ENCODE peak calls at places on chromosome 19, in six cellular contexts. One of them, this sample, is unnamed. For H3K27me3, the result is how much of the 10 kb centered on the place peaks cover.

GRCh38 chr19:58551123-58551497 is 3.8 kb downstream of the CHMP2A start:
- DNase-seq in heart right ventricle: no peak
- DNase-seq in gastrocnemius medialis: no peak
- DNase-seq in effector memory CD4-positive, alpha-beta T cell: no peak
- DNase-seq in adipocyte: no peak
- DNase-seq in heart left ventricle: no peak
- DNase-seq in this sample: no peak

GRCh38 chr19:35153701-35154534 is 617 bp upstream of the FXYD5 start:
- DNase-seq in heart right ventricle: no peak
- DNase-seq in gastrocnemius medialis: no peak
- DNase-seq in effector memory CD4-positive, alpha-beta T cell: peak
- DNase-seq in adipocyte: peak
- DNase-seq in heart left ventricle: peak
- DNase-seq in this sample: peak

GRCh38 chr19:30222993-30223865 is 149.0 kb upstream of the ZNF536 start:
- DNase-seq in heart right ventricle: no peak
- DNase-seq in gastrocnemius medialis: no peak
- DNase-seq in effector memory CD4-positive, alpha-beta T cell: no peak
- DNase-seq in adipocyte: no peak
- DNase-seq in heart left ventricle: no peak
- DNase-seq in this sample: no peak

GRCh38 chr19:12947702-12948596 is 2.3 kb downstream of the RAD23A start:
- DNase-seq in heart right ventricle: no peak
- DNase-seq in gastrocnemius medialis: no peak
- DNase-seq in effector memory CD4-positive, alpha-beta T cell: no peak
- DNase-seq in adipocyte: no peak
- DNase-seq in heart left ventricle: no peak
- DNase-seq in this sample: no peak

GRCh38 chr19:33205110-33205509 is 11.0 kb downstream of the LRP3 start:
- DNase-seq in heart right ventricle: no peak
- DNase-seq in gastrocnemius medialis: no peak
- DNase-seq in effector memory CD4-positive, alpha-beta T cell: no peak
- DNase-seq in adipocyte: no peak
- DNase-seq in heart left ventricle: peak
- DNase-seq in this sample: no peak

GRCh38 chr19:35509018-35509652 is 4.3 kb downstream of the DMKN start:
- DNase-seq in heart right ventricle: no peak
- DNase-seq in gastrocnemius medialis: no peak
- DNase-seq in effector memory CD4-positive, alpha-beta T cell: no peak
- DNase-seq in adipocyte: no peak
- DNase-seq in heart left ventricle: no peak
- DNase-seq in this sample: peak

GRCh38 chr19:47658431-47659383 is 49.8 kb downstream of the BICRA start:
- DNase-seq in heart right ventricle: no peak
- DNase-seq in gastrocnemius medialis: no peak
- DNase-seq in effector memory CD4-positive, alpha-beta T cell: no peak
- DNase-seq in adipocyte: peak
- DNase-seq in heart left ventricle: no peak
- DNase-seq in this sample: peak

GRCh38 chr19:1247747-1248453 is 483 bp upstream of the MIDN start:
- DNase-seq in heart right ventricle: peak
- DNase-seq in gastrocnemius medialis: peak
- DNase-seq in effector memory CD4-positive, alpha-beta T cell: peak
- DNase-seq in adipocyte: peak
- DNase-seq in heart left ventricle: peak
- DNase-seq in this sample: peak

GRCh38 chr19:35360880-35361420 is 2.7 kb downstream of the FFAR3 start:
- DNase-seq in heart right ventricle: no peak
- DNase-seq in gastrocnemius medialis: no peak
- DNase-seq in effector memory CD4-positive, alpha-beta T cell: no peak
- DNase-seq in adipocyte: no peak
- DNase-seq in heart left ventricle: no peak
- DNase-seq in this sample: no peak

GRCh38 chr19:7104783-7105447 is 35.4 kb downstream of the ZNF557 start:
- DNase-seq in heart right ventricle: no peak
- DNase-seq in gastrocnemius medialis: no peak
- DNase-seq in effector memory CD4-positive, alpha-beta T cell: no peak
- DNase-seq in adipocyte: no peak
- DNase-seq in heart left ventricle: no peak
- DNase-seq in this sample: no peak

GRCh38 chr19:19719798-19720197 is 13.1 kb downstream of the ZNF14 start:
- DNase-seq in heart right ventricle: no peak
- DNase-seq in gastrocnemius medialis: no peak
- DNase-seq in effector memory CD4-positive, alpha-beta T cell: no peak
- DNase-seq in adipocyte: no peak
- DNase-seq in heart left ventricle: no peak
- DNase-seq in this sample: no peak

GRCh38 chr19:33302175-33302973 is at the start of gene CEBPA:
- DNase-seq in heart right ventricle: peak
- DNase-seq in gastrocnemius medialis: peak
- DNase-seq in effector memory CD4-positive, alpha-beta T cell: peak
- DNase-seq in adipocyte: peak
- DNase-seq in heart left ventricle: peak
- DNase-seq in this sample: peak

GRCh38 chr19:56423276-56423984 is 19.3 kb downstream of the ZNF583 start:
- DNase-seq in heart right ventricle: no peak
- DNase-seq in gastrocnemius medialis: no peak
- DNase-seq in effector memory CD4-positive, alpha-beta T cell: no peak
- DNase-seq in adipocyte: no peak
- DNase-seq in heart left ventricle: no peak
- DNase-seq in this sample: no peak

GRCh38 chr19:10132848-10133350 is 13.2 kb upstream of the EIF3G start:
- DNase-seq in heart right ventricle: no peak
- DNase-seq in gastrocnemius medialis: no peak
- DNase-seq in effector memory CD4-positive, alpha-beta T cell: no peak
- DNase-seq in adipocyte: no peak
- DNase-seq in heart left ventricle: no peak
- DNase-seq in this sample: no peak

GRCh38 chr19:35757231-35757748 is 461 bp upstream of the HSPB6 start:
- DNase-seq in heart right ventricle: peak
- DNase-seq in gastrocnemius medialis: peak
- DNase-seq in effector memory CD4-positive, alpha-beta T cell: no peak
- DNase-seq in adipocyte: peak
- DNase-seq in heart left ventricle: peak
- DNase-seq in this sample: peak

GRCh38 chr19:9819590-9819898 is 665 bp upstream of the FBXL12 start:
- DNase-seq in heart right ventricle: no peak
- DNase-seq in gastrocnemius medialis: no peak
- DNase-seq in effector memory CD4-positive, alpha-beta T cell: no peak
- DNase-seq in adipocyte: no peak
- DNase-seq in heart left ventricle: no peak
- DNase-seq in this sample: no peak

GRCh38 chr19:43797118-43797517 is 5.1 kb downstream of the LYPD5 start:
- DNase-seq in heart right ventricle: no peak
- DNase-seq in gastrocnemius medialis: no peak
- DNase-seq in effector memory CD4-positive, alpha-beta T cell: no peak
- DNase-seq in adipocyte: no peak
- DNase-seq in heart left ventricle: no peak
- DNase-seq in this sample: no peak

GRCh38 chr19:34963531-34964406 is at the start of gene ZNF792:
- DNase-seq in heart right ventricle: peak
- DNase-seq in gastrocnemius medialis: peak
- DNase-seq in effector memory CD4-positive, alpha-beta T cell: peak
- DNase-seq in adipocyte: peak
- DNase-seq in heart left ventricle: peak
- DNase-seq in this sample: peak

GRCh38 chr19:45069056-45069455 is 7.2 kb downstream of the ZNF296 start:
- DNase-seq in heart right ventricle: no peak
- DNase-seq in gastrocnemius medialis: no peak
- DNase-seq in effector memory CD4-positive, alpha-beta T cell: no peak
- DNase-seq in adipocyte: peak
- DNase-seq in heart left ventricle: peak
- DNase-seq in this sample: no peak

GRCh38 chr19:55383789-55384575 is at the start of gene TMEM238:
- DNase-seq in heart right ventricle: peak
- DNase-seq in gastrocnemius medialis: no peak
- DNase-seq in effector memory CD4-positive, alpha-beta T cell: no peak
- DNase-seq in adipocyte: peak
- DNase-seq in heart left ventricle: peak
- DNase-seq in this sample: peak

GRCh38 chr19:37718357-37718756 is 1.2 kb downstream of the ZNF607 start:
- DNase-seq in heart right ventricle: no peak
- DNase-seq in gastrocnemius medialis: no peak
- DNase-seq in effector memory CD4-positive, alpha-beta T cell: no peak
- DNase-seq in adipocyte: peak
- DNase-seq in heart left ventricle: no peak
- DNase-seq in this sample: no peak

GRCh38 chr19:49676690-49677231 is 310 bp upstream of the PRMT1 start:
- DNase-seq in heart right ventricle: peak
- DNase-seq in gastrocnemius medialis: peak
- DNase-seq in effector memory CD4-positive, alpha-beta T cell: peak
- DNase-seq in adipocyte: peak
- DNase-seq in heart left ventricle: peak
- DNase-seq in this sample: peak

GRCh38 chr19:15125232-15126067 is 18.2 kb downstream of the SYDE1 start:
- DNase-seq in heart right ventricle: peak
- DNase-seq in gastrocnemius medialis: peak
- DNase-seq in effector memory CD4-positive, alpha-beta T cell: peak
- DNase-seq in adipocyte: peak
- DNase-seq in heart left ventricle: peak
- DNase-seq in this sample: peak

GRCh38 chr19:49592486-49593232 is 1.7 kb downstream of the PRR12 start:
- DNase-seq in heart right ventricle: no peak
- DNase-seq in gastrocnemius medialis: no peak
- DNase-seq in effector memory CD4-positive, alpha-beta T cell: no peak
- DNase-seq in adipocyte: peak
- DNase-seq in heart left ventricle: no peak
- DNase-seq in this sample: peak

GRCh38 chr19:23956051-23956450 is 41.4 kb downstream of the ZNF726 start:
- DNase-seq in heart right ventricle: no peak
- DNase-seq in gastrocnemius medialis: no peak
- DNase-seq in effector memory CD4-positive, alpha-beta T cell: no peak
- DNase-seq in adipocyte: no peak
- DNase-seq in heart left ventricle: no peak
- DNase-seq in this sample: no peak

GRCh38 chr19:54959840-54960239 is 6.3 kb upstream of the NLRP2 start:
- DNase-seq in heart right ventricle: no peak
- DNase-seq in gastrocnemius medialis: no peak
- DNase-seq in effector memory CD4-positive, alpha-beta T cell: no peak
- DNase-seq in adipocyte: no peak
- DNase-seq in heart left ventricle: no peak
- DNase-seq in this sample: no peak

DNA sequence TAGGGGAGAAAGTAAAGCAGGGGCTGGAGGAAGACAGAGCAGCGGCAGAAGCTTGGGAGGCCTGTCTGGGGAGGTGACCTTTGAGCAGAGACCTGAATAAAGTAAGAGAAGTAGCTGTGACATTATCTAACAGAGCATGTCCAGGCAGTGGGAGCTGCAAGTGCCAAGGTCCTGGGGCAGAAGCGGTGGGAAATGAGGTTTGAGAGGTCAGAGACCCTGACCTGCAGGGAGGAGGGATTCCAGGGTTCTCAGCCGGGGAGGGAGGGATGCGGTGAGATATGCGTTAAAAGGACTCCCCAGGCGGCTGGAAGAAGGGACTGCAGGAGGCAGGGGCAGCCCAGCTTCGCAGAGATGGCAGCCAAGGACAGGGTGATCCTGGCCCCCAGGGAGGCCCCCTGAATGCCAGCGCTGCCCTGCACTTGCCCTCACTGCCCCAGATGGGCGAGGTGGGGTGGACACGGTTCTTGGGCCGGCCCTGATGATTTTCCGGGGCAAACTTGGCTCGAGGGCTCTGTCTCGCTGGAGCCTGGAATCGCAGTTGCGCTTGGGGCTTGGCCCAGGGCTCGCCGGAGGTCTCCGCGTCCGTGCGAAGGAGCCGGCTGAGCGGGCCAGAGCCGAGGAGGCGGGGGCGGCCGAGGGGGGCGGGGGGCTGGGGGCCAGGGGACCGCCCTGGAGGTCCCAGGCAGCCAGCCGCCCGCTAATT is 3.2 kb downstream of the CRLF1 start:
- DNase-seq in heart right ventricle: no peak
- DNase-seq in gastrocnemius medialis: no peak
- DNase-seq in effector memory CD4-positive, alpha-beta T cell: no peak
- DNase-seq in adipocyte: peak
- DNase-seq in heart left ventricle: no peak
- DNase-seq in this sample: peak
- H3K27me3 ChIP-seq in heart right ventricle: under half
- H3K27me3 ChIP-seq in gastrocnemius medialis: under half
- H3K27me3 ChIP-seq in effector memory CD4-positive, alpha-beta T cell: half or more
- H3K27me3 ChIP-seq in adipocyte: under half
- H3K27me3 ChIP-seq in heart left ventricle: half or more
- H3K27me3 ChIP-seq in this sample: half or more

DNA sequence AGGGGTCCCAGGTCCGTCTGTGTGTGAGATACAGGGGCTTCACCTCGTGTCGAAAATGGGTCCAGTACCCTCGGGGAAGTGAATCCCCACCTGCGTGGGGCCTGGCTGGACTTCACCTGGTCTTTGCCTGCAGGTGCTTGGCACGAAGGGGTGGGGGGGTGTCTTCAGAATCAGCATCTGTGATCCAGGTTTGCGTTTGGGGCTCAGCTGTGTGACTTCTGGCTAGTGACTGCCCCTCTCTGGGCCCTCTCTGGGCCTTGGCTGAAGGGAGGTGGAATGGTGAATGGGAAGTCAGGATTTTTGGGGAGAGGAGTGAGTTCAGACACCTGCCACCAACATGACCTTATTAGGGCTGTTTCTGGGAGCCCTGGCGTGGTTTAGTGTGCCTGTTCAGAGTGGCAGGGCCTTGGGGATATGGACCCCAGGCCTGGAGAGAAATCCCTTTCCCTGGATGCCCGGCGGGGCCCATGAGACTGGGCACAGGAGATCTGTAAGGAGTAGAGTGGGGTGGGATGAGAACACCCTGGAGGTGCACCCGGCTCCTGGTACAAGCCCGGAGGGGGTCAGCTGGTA is 2.7 kb downstream of the CELF5 start:
- DNase-seq in heart right ventricle: no peak
- DNase-seq in gastrocnemius medialis: no peak
- DNase-seq in effector memory CD4-positive, alpha-beta T cell: no peak
- DNase-seq in adipocyte: no peak
- DNase-seq in heart left ventricle: no peak
- DNase-seq in this sample: no peak
- H3K27me3 ChIP-seq in heart right ventricle: under half
- H3K27me3 ChIP-seq in gastrocnemius medialis: under half
- H3K27me3 ChIP-seq in effector memory CD4-positive, alpha-beta T cell: under half
- H3K27me3 ChIP-seq in adipocyte: under half
- H3K27me3 ChIP-seq in heart left ventricle: half or more
- H3K27me3 ChIP-seq in this sample: half or more

GRCh38 chr19:28985201-28985600 is 227.8 kb downstream of the UQCRFS1 start:
- DNase-seq in heart right ventricle: no peak
- DNase-seq in gastrocnemius medialis: no peak
- DNase-seq in effector memory CD4-positive, alpha-beta T cell: no peak
- DNase-seq in adipocyte: no peak
- DNase-seq in heart left ventricle: no peak
- DNase-seq in this sample: no peak
- H3K27me3 ChIP-seq in heart right ventricle: under half
- H3K27me3 ChIP-seq in gastrocnemius medialis: under half
- H3K27me3 ChIP-seq in effector memory CD4-positive, alpha-beta T cell: under half
- H3K27me3 ChIP-seq in adipocyte: under half
- H3K27me3 ChIP-seq in heart left ventricle: under half
- H3K27me3 ChIP-seq in this sample: under half

DNA sequence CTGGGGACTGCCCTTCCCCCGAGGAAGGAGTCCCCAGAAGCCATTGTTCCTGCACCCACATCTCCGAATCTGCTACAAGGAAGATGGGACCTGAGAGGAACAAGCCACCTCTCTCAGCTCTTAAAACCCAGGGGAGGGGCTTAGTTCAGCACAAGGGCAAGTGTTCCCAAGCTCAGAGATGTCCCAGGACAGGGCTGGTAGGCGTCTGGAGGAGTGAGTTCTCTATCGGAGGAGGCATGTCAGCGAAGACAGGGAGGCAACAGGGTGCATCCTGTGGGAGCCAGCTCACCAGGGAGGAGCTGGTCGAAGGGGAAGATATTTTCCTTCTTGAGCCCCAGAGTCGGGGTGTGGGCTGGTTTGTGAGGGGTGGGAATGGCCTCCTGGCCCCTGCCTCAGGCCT is 54.8 kb downstream of the CELF5 start:
- DNase-seq in heart right ventricle: no peak
- DNase-seq in gastrocnemius medialis: no peak
- DNase-seq in effector memory CD4-positive, alpha-beta T cell: no peak
- DNase-seq in adipocyte: no peak
- DNase-seq in heart left ventricle: no peak
- DNase-seq in this sample: no peak
- H3K27me3 ChIP-seq in heart right ventricle: under half
- H3K27me3 ChIP-seq in gastrocnemius medialis: half or more
- H3K27me3 ChIP-seq in effector memory CD4-positive, alpha-beta T cell: under half
- H3K27me3 ChIP-seq in adipocyte: half or more
- H3K27me3 ChIP-seq in heart left ventricle: half or more
- H3K27me3 ChIP-seq in this sample: under half

This sample was measured in cardiac muscle cell.